ENCODE peak calls at places on chromosomes 1 and 21, in ten cellular contexts. One of them, this sample, is unnamed. For H3K36me3, the result is how much of the 10 kb centered on the place peaks cover.

GRCh38 chr21:33069994-33070811 is at the start of gene OLIG1:
- DNase-seq in psoas muscle: peak
- DNase-seq in testis: peak
- DNase-seq in body of pancreas: peak
- DNase-seq in SJSA1: no peak
- DNase-seq in HCT116: no peak
- DNase-seq in mammary epithelial cell: peak
- DNase-seq in CD8-positive, alpha-beta memory T cell: no peak
- DNase-seq in aorta: no peak
- DNase-seq in tibial artery: no peak
- DNase-seq in this sample: peak

GRCh38 chr1:78081980-78082860 is 36.5 kb downstream of the GIPC2 start:
- DNase-seq in aorta: no peak
- DNase-seq in body of pancreas: no peak
- DNase-seq in tibial artery: no peak
- DNase-seq in testis: no peak
- DNase-seq in SJSA1: no peak
- DNase-seq in mammary epithelial cell: no peak
- DNase-seq in HCT116: no peak
- DNase-seq in CD8-positive, alpha-beta memory T cell: no peak
- DNase-seq in psoas muscle: no peak
- DNase-seq in this sample: no peak

GRCh38 chr1:6365047-6365446 is 28.5 kb downstream of the ACOT7 start:
- DNase-seq in body of pancreas: no peak
- DNase-seq in tibial artery: no peak
- DNase-seq in aorta: no peak
- DNase-seq in psoas muscle: no peak
- DNase-seq in SJSA1: no peak
- DNase-seq in testis: no peak
- DNase-seq in CD8-positive, alpha-beta memory T cell: peak
- DNase-seq in mammary epithelial cell: no peak
- DNase-seq in HCT116: no peak
- DNase-seq in this sample: no peak

GRCh38 chr1:31798433-31799195 is 17.2 kb downstream of the SPOCD1 start:
- DNase-seq in HCT116: no peak
- DNase-seq in body of pancreas: no peak
- DNase-seq in testis: no peak
- DNase-seq in mammary epithelial cell: peak
- DNase-seq in psoas muscle: peak
- DNase-seq in aorta: no peak
- DNase-seq in SJSA1: peak
- DNase-seq in tibial artery: peak
- DNase-seq in CD8-positive, alpha-beta memory T cell: no peak
- DNase-seq in this sample: peak

GRCh38 chr1:150144606-150145005 is 5.1 kb upstream of the PLEKHO1 start:
- DNase-seq in SJSA1: no peak
- DNase-seq in body of pancreas: no peak
- DNase-seq in CD8-positive, alpha-beta memory T cell: no peak
- DNase-seq in mammary epithelial cell: no peak
- DNase-seq in tibial artery: no peak
- DNase-seq in psoas muscle: no peak
- DNase-seq in HCT116: no peak
- DNase-seq in testis: no peak
- DNase-seq in aorta: no peak
- DNase-seq in this sample: no peak

GRCh38 chr21:22961248-22961647 is 1963.0 kb downstream of the NCAM2 start:
- DNase-seq in tibial artery: no peak
- DNase-seq in mammary epithelial cell: no peak
- DNase-seq in CD8-positive, alpha-beta memory T cell: no peak
- DNase-seq in HCT116: no peak
- DNase-seq in SJSA1: no peak
- DNase-seq in body of pancreas: no peak
- DNase-seq in psoas muscle: no peak
- DNase-seq in testis: no peak
- DNase-seq in aorta: no peak
- DNase-seq in this sample: no peak

GRCh38 chr1:179087665-179088064 is 5.8 kb downstream of the TOR3A start:
- DNase-seq in body of pancreas: no peak
- DNase-seq in psoas muscle: no peak
- DNase-seq in testis: no peak
- DNase-seq in CD8-positive, alpha-beta memory T cell: no peak
- DNase-seq in HCT116: no peak
- DNase-seq in SJSA1: no peak
- DNase-seq in aorta: no peak
- DNase-seq in tibial artery: no peak
- DNase-seq in mammary epithelial cell: no peak
- DNase-seq in this sample: peak

GRCh38 chr1:64898107-64898861 is 68.1 kb downstream of the JAK1 start:
- DNase-seq in body of pancreas: peak
- DNase-seq in aorta: peak
- DNase-seq in CD8-positive, alpha-beta memory T cell: no peak
- DNase-seq in psoas muscle: peak
- DNase-seq in mammary epithelial cell: peak
- DNase-seq in SJSA1: peak
- DNase-seq in testis: peak
- DNase-seq in tibial artery: peak
- DNase-seq in HCT116: peak
- DNase-seq in this sample: no peak

GRCh38 chr1:143652187-143652586 is 319.6 kb downstream of the FAM72C start:
- DNase-seq in mammary epithelial cell: no peak
- DNase-seq in CD8-positive, alpha-beta memory T cell: no peak
- DNase-seq in tibial artery: no peak
- DNase-seq in body of pancreas: no peak
- DNase-seq in psoas muscle: no peak
- DNase-seq in HCT116: no peak
- DNase-seq in testis: no peak
- DNase-seq in SJSA1: no peak
- DNase-seq in aorta: no peak
- DNase-seq in this sample: no peak

GRCh38 chr1:236978740-236979139 is 25.5 kb downstream of the MT1HL1 start:
- DNase-seq in body of pancreas: no peak
- DNase-seq in aorta: no peak
- DNase-seq in HCT116: no peak
- DNase-seq in SJSA1: no peak
- DNase-seq in psoas muscle: no peak
- DNase-seq in tibial artery: no peak
- DNase-seq in mammary epithelial cell: no peak
- DNase-seq in testis: no peak
- DNase-seq in CD8-positive, alpha-beta memory T cell: no peak
- DNase-seq in this sample: no peak
- H3K4me3 ChIP-seq in body of pancreas: no peak
- H3K4me3 ChIP-seq in aorta: no peak
- H3K4me3 ChIP-seq in HCT116: no peak
- H3K4me3 ChIP-seq in SJSA1: no peak
- H3K4me3 ChIP-seq in psoas muscle: no peak
- H3K4me3 ChIP-seq in tibial artery: no peak
- H3K4me3 ChIP-seq in mammary epithelial cell: no peak
- H3K4me3 ChIP-seq in testis: no peak
- H3K4me3 ChIP-seq in CD8-positive, alpha-beta memory T cell: no peak
- H3K4me3 ChIP-seq in this sample: no peak

GRCh38 chr1:29208462-29208861 is 22.3 kb downstream of the MECR start:
- DNase-seq in SJSA1: no peak
- DNase-seq in body of pancreas: no peak
- DNase-seq in testis: no peak
- DNase-seq in CD8-positive, alpha-beta memory T cell: no peak
- DNase-seq in aorta: no peak
- DNase-seq in psoas muscle: no peak
- DNase-seq in mammary epithelial cell: no peak
- DNase-seq in HCT116: no peak
- DNase-seq in tibial artery: no peak
- DNase-seq in this sample: no peak
- H3K36me3 ChIP-seq in SJSA1: under half
- H3K36me3 ChIP-seq in body of pancreas: under half
- H3K36me3 ChIP-seq in testis: under half
- H3K36me3 ChIP-seq in CD8-positive, alpha-beta memory T cell: under half
- H3K36me3 ChIP-seq in aorta: under half
- H3K36me3 ChIP-seq in psoas muscle: half or more
- H3K36me3 ChIP-seq in mammary epithelial cell: under half
- H3K36me3 ChIP-seq in HCT116: under half
- H3K36me3 ChIP-seq in tibial artery: half or more
- H3K36me3 ChIP-seq in this sample: under half

DNA sequence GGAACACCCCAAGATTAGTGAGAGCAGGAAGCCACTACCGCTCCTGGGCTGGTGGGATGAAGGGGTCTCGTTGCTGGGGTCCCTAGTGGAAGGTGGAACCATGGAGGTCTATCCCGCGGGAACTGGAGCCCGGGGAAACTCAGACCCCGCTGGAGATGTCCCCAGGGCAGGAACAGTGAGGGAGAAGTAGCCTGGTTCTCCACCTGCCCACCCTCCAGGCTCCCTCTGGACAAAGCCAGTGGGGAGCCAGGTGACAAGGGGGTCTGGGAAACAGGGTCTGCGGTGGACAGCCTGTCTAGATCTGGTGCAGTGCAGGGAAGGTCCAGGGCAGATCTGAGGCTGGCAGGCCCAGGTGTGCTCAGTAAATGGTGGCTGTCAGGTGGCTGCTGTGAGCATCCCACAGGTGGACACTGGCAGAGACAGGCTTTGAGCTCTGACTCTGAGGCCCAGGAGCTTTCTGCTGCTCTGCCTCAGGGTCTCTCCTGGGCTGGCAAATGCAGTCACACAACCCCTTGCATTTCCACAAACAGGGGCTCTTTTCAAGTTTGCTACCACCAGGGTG is 88.0 kb upstream of the TLR5 start:
- DNase-seq in HCT116: no peak
- DNase-seq in SJSA1: no peak
- DNase-seq in mammary epithelial cell: no peak
- DNase-seq in testis: no peak
- DNase-seq in CD8-positive, alpha-beta memory T cell: no peak
- DNase-seq in body of pancreas: no peak
- DNase-seq in tibial artery: no peak
- DNase-seq in psoas muscle: no peak
- DNase-seq in aorta: no peak
- DNase-seq in this sample: no peak
- H3K27ac ChIP-seq in HCT116: no peak
- H3K27ac ChIP-seq in SJSA1: peak
- H3K27ac ChIP-seq in mammary epithelial cell: peak
- H3K27ac ChIP-seq in testis: no peak
- H3K27ac ChIP-seq in CD8-positive, alpha-beta memory T cell: no peak
- H3K27ac ChIP-seq in body of pancreas: no peak
- H3K27ac ChIP-seq in tibial artery: no peak
- H3K27ac ChIP-seq in psoas muscle: no peak
- H3K27ac ChIP-seq in aorta: no peak
- H3K27ac ChIP-seq in this sample: no peak

DNA sequence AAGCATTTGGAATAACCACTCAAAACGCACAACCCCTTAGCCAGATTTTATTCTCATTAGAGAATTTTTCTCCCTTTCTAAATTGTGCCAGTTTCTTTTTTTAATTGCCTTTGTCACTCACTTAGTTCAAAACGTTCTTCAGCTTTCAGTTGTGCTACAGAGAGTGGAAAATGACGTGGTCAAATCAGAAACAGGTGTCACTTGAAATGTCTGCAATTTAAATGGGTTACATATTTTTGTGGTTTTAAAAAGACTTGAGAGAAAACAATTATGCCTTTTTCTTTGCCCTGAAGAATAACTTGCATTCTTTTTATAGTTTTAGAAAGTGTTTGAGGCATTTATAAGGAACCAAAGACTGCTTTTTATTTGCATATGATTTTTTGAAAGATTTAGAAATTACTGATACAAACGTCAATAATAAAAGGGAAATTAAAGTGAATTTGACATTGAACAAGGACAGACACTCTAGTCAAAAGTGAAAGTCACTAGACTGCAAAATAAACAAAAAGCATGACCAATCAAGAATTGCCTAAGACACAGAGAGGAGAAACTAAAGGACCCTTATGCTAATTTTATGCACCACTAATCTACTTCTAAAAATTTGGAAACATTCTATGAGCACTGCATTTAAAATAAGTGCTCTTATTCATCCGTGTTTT is 191.0 kb downstream of the TPR start:
- DNase-seq in tibial artery: no peak
- DNase-seq in HCT116: no peak
- DNase-seq in body of pancreas: no peak
- DNase-seq in CD8-positive, alpha-beta memory T cell: no peak
- DNase-seq in aorta: no peak
- DNase-seq in psoas muscle: no peak
- DNase-seq in testis: no peak
- DNase-seq in SJSA1: peak
- DNase-seq in mammary epithelial cell: no peak
- DNase-seq in this sample: no peak
- H3K4me3 ChIP-seq in tibial artery: no peak
- H3K4me3 ChIP-seq in HCT116: no peak
- H3K4me3 ChIP-seq in body of pancreas: no peak
- H3K4me3 ChIP-seq in CD8-positive, alpha-beta memory T cell: no peak
- H3K4me3 ChIP-seq in aorta: no peak
- H3K4me3 ChIP-seq in psoas muscle: no peak
- H3K4me3 ChIP-seq in testis: no peak
- H3K4me3 ChIP-seq in SJSA1: no peak
- H3K4me3 ChIP-seq in mammary epithelial cell: no peak
- H3K4me3 ChIP-seq in this sample: no peak